ENCODE peak calls at places on chromosome 16, in four cellular contexts. J is hepatocyte, Q is cardiac septum, H is caudate nucleus. U is an unnamed sample.

GRCh38 chr16:8342276-8342675 is 248.0 kb downstream of the TMEM114 start:
- DNase-seq in H (no peak), J (no peak), Q (no peak), U (no peak)

GRCh38 chr16:86970726-86971125 is 346.5 kb downstream of the C16orf95 start:
- DNase-seq in Q (no peak), J (no peak), H (no peak), U (no peak)

GRCh38 chr16:66274335-66275110 is 92.0 kb upstream of the CDH5 start:
- DNase-seq in J (peak; percentile 41), H (no peak), Q (no peak), U (no peak)

GRCh38 chr16:85182774-85183173 is 70.5 kb upstream of the CIBAR2 start:
- DNase-seq in H (no peak), J (no peak), Q (no peak), U (no peak)

GRCh38 chr16:25228372-25228771 is 11.6 kb downstream of the AQP8 start:
- DNase-seq in H (no peak), Q (no peak), J (no peak), U (no peak)

GRCh38 chr16:89704281-89704680 is 2.8 kb upstream of the SPATA2L start:
- DNase-seq in H (no peak), J (no peak), Q (no peak), U (no peak)

GRCh38 chr16:81808933-81809480 is 29.9 kb downstream of the PLCG2 start:
- DNase-seq in H (no peak), J (peak; percentile 22), Q (no peak), U (no peak)

GRCh38 chr16:29779474-29779873 is 1.4 kb downstream of the ZG16 start:
- DNase-seq in H (no peak), J (no peak), Q (no peak), U (no peak)

GRCh38 chr16:23642246-23642774 is 1.0 kb downstream of the DCTN5 start:
- DNase-seq in H (no peak), Q (no peak), J (no peak), U (no peak)

GRCh38 chr16:68074850-68075249 is 10.3 kb upstream of the NFATC3 start:
- DNase-seq in H (no peak), J (no peak), Q (no peak), U (peak; percentile 64)

GRCh38 chr16:75486014-75486404 is 9.2 kb downstream of the CHST6 start:
- DNase-seq in H (no peak), J (no peak), Q (no peak), U (no peak)

GRCh38 chr16:17970816-17971291 is 365.7 kb downstream of the NPIPA8 start:
- DNase-seq in J (no peak), Q (no peak), H (no peak), U (no peak)

GRCh38 chr16:82630219-82630618 is 3.5 kb downstream of the CDH13 start:
- DNase-seq in Q (no peak), H (no peak), J (no peak), U (no peak)

GRCh38 chr16:80299416-80299815 is 241.4 kb upstream of the DYNLRB2 start:
- DNase-seq in Q (no peak), J (peak; percentile 13), H (no peak), U (no peak)

GRCh38 chr16:84543931-84544776 is 39.7 kb upstream of the MEAK7 start:
- DNase-seq in Q (no peak), H (peak; percentile 10), J (no peak), U (no peak)

GRCh38 chr16:85417156-85417860 is 195.8 kb upstream of the GSE1 start:
- DNase-seq in Q (peak; percentile 63), J (no peak), H (no peak), U (no peak)

GRCh38 chr16:71637398-71637797 is 11.4 kb downstream of the MARVELD3 start:
- DNase-seq in Q (no peak), H (no peak), J (no peak), U (no peak)

GRCh38 chr16:8901318-8901861 is 19.2 kb downstream of the LITAFD start:
- DNase-seq in J (no peak), Q (no peak), H (no peak), U (no peak)

GRCh38 chr16:55569025-55569424 is 2.5 kb downstream of the CAPNS2 start:
- DNase-seq in J (no peak), Q (no peak), H (no peak), U (no peak)

U was measured in GM12892.